ENCODE peak calls at places on chromosome 4, in eight cellular contexts. T is activated CD4-positive, alpha-beta T cell treated with anti-CD3 and anti-CD28 coated beads for 24 hours; F is activated T-cell treated with anti-CD3 and anti-CD28 coated beads, Interleukin-2, amount 50 U/mL, for 4 hours; E is H9; P is SIG-M5; O is stimulated activated CD4-positive, alpha-beta T cell treated with anti-CD3 and anti-CD28 coated beads, Interleukin-4, amount 100 ng/mL, for 1 hour; N is stimulated activated naive CD4-positive, alpha-beta T cell; J is HT1080. G is an unnamed sample.

GRCh38 chr4:178966644-178967043 is 1524.4 kb upstream of the AGA start:
- DNase-seq in T (no peak), F (no peak), E (no peak), P (no peak), O (no peak), N (no peak), J (no peak), G (no peak)

GRCh38 chr4:53622739-53623151 is 31.5 kb upstream of the LNX1 start:
- DNase-seq in T (no peak), F (no peak), E (no peak), P (no peak), O (no peak), N (no peak), J (no peak), G (no peak)

GRCh38 chr4:109207060-109207459 is 95.4 kb downstream of the COL25A1 start:
- DNase-seq in T (no peak), F (no peak), E (no peak), P (no peak), O (no peak), N (no peak), J (peak), G (no peak)

GRCh38 chr4:110793890-110794588 is 171.2 kb upstream of the PITX2 start:
- DNase-seq in T (no peak), F (no peak), E (peak), P (no peak), O (no peak), N (no peak), J (no peak), G (no peak)

GRCh38 chr4:123786955-123787354 is 390.4 kb downstream of the SPRY1 start:
- DNase-seq in T (no peak), F (no peak), E (no peak), P (no peak), O (no peak), N (no peak), J (no peak), G (no peak)

GRCh38 chr4:121796283-121796682 is 4.8 kb upstream of the EXOSC9 start:
- DNase-seq in T (no peak), F (no peak), E (no peak), P (no peak), O (no peak), N (no peak), J (no peak), G (no peak)

GRCh38 chr4:2364654-2365053 is 53.8 kb downstream of the ZFYVE28 start:
- DNase-seq in T (peak), F (peak), E (no peak), P (no peak), O (peak), N (peak), J (no peak), G (peak)

GRCh38 chr4:117400039-117400835 is 314.9 kb upstream of the TRAM1L1 start:
- DNase-seq in T (no peak), F (no peak), E (no peak), P (no peak), O (no peak), N (no peak), J (peak), G (no peak)

GRCh38 chr4:146186556-146186955 is 11.0 kb downstream of the LSM6 start:
- DNase-seq in T (no peak), F (no peak), E (no peak), P (no peak), O (no peak), N (no peak), J (no peak), G (no peak)

GRCh38 chr4:25879991-25880641 is 17.3 kb upstream of the SEL1L3 start:
- DNase-seq in T (no peak), F (no peak), E (no peak), P (peak), O (no peak), N (no peak), J (no peak), G (no peak)

GRCh38 chr4:183580849-183581248 is 76.0 kb downstream of the ING2 start:
- DNase-seq in T (no peak), F (no peak), E (no peak), P (no peak), O (no peak), N (no peak), J (no peak), G (no peak)

GRCh38 chr4:156598138-156598681 is 373.4 kb downstream of the PDGFC start:
- DNase-seq in T (no peak), F (no peak), E (no peak), P (no peak), O (no peak), N (no peak), J (peak), G (no peak)

GRCh38 chr4:113094802-113095201 is 45.3 kb downstream of the ANK2 start:
- DNase-seq in T (no peak), F (no peak), E (no peak), P (no peak), O (no peak), N (no peak), J (peak), G (no peak)

GRCh38 chr4:13640149-13640671 is 12.7 kb upstream of the BOD1L1 start:
- DNase-seq in T (no peak), F (no peak), E (peak), P (no peak), O (no peak), N (no peak), J (peak), G (no peak)

GRCh38 chr4:1154126-1154522 is 18.3 kb downstream of the SPON2 start:
- DNase-seq in T (no peak), F (no peak), E (no peak), P (no peak), O (no peak), N (no peak), J (no peak), G (no peak)